ENCODE peak calls at places on chromosomes 13 and 19, in six cellular contexts. One of them, this sample, is unnamed.

GRCh38 chr13:106685142-106685541 is 117.2 kb upstream of the ARGLU1 start:
- DNase-seq in memory B cell: no peak
- DNase-seq in MCF 10A: no peak
- DNase-seq in T follicular helper cell: no peak
- DNase-seq in T-helper 2 cell: no peak
- DNase-seq in transverse colon: no peak
- DNase-seq in this sample: peak

GRCh38 chr13:95708390-95708774 is 31.4 kb downstream of the DNAJC3 start:
- DNase-seq in memory B cell: no peak
- DNase-seq in MCF 10A: no peak
- DNase-seq in T follicular helper cell: no peak
- DNase-seq in T-helper 2 cell: no peak
- DNase-seq in transverse colon: no peak
- DNase-seq in this sample: no peak

GRCh38 chr19:1067341-1068103 is 555 bp downstream of the ARHGAP45 start:
- DNase-seq in memory B cell: peak
- DNase-seq in MCF 10A: no peak
- DNase-seq in T follicular helper cell: peak
- DNase-seq in T-helper 2 cell: peak
- DNase-seq in transverse colon: peak
- DNase-seq in this sample: no peak

GRCh38 chr13:30306762-30307193 is 573 bp downstream of the KATNAL1 start:
- DNase-seq in memory B cell: no peak
- DNase-seq in MCF 10A: peak
- DNase-seq in T follicular helper cell: peak
- DNase-seq in T-helper 2 cell: peak
- DNase-seq in transverse colon: peak
- DNase-seq in this sample: peak

GRCh38 chr13:79267560-79267959 is 138.5 kb downstream of the RBM26 start:
- DNase-seq in memory B cell: no peak
- DNase-seq in MCF 10A: no peak
- DNase-seq in T follicular helper cell: no peak
- DNase-seq in T-helper 2 cell: no peak
- DNase-seq in transverse colon: no peak
- DNase-seq in this sample: no peak

GRCh38 chr13:98397221-98397620 is 179.7 kb downstream of the STK24 start:
- DNase-seq in memory B cell: no peak
- DNase-seq in MCF 10A: no peak
- DNase-seq in T follicular helper cell: no peak
- DNase-seq in T-helper 2 cell: no peak
- DNase-seq in transverse colon: no peak
- DNase-seq in this sample: no peak

GRCh38 chr13:83796364-83796763 is 85.9 kb downstream of the SLITRK1 start:
- DNase-seq in memory B cell: no peak
- DNase-seq in MCF 10A: no peak
- DNase-seq in T follicular helper cell: no peak
- DNase-seq in T-helper 2 cell: no peak
- DNase-seq in transverse colon: no peak
- DNase-seq in this sample: no peak

GRCh38 chr19:6021878-6022569 is 44.1 kb upstream of the RANBP3 start:
- DNase-seq in memory B cell: peak
- DNase-seq in MCF 10A: peak
- DNase-seq in T follicular helper cell: peak
- DNase-seq in T-helper 2 cell: peak
- DNase-seq in transverse colon: peak
- DNase-seq in this sample: peak

GRCh38 chr13:25963681-25964080 is 88.1 kb downstream of the SHISA2 start:
- DNase-seq in memory B cell: no peak
- DNase-seq in MCF 10A: peak
- DNase-seq in T follicular helper cell: no peak
- DNase-seq in T-helper 2 cell: no peak
- DNase-seq in transverse colon: no peak
- DNase-seq in this sample: peak

GRCh38 chr13:74758188-74758587 is 624.0 kb upstream of the KLF12 start:
- DNase-seq in memory B cell: no peak
- DNase-seq in MCF 10A: no peak
- DNase-seq in T follicular helper cell: no peak
- DNase-seq in T-helper 2 cell: no peak
- DNase-seq in transverse colon: no peak
- DNase-seq in this sample: no peak

GRCh38 chr19:55605637-55606470 is at the start of gene ZNF865:
- DNase-seq in memory B cell: peak
- DNase-seq in MCF 10A: peak
- DNase-seq in T follicular helper cell: peak
- DNase-seq in T-helper 2 cell: peak
- DNase-seq in transverse colon: peak
- DNase-seq in this sample: peak

GRCh38 chr13:107239213-107239612 is 671.3 kb upstream of the ARGLU1 start:
- DNase-seq in memory B cell: no peak
- DNase-seq in MCF 10A: no peak
- DNase-seq in T follicular helper cell: no peak
- DNase-seq in T-helper 2 cell: no peak
- DNase-seq in transverse colon: no peak
- DNase-seq in this sample: no peak

GRCh38 chr13:76293346-76293745 is 592.9 kb downstream of the KCTD12 start:
- DNase-seq in memory B cell: no peak
- DNase-seq in MCF 10A: peak
- DNase-seq in T follicular helper cell: no peak
- DNase-seq in T-helper 2 cell: no peak
- DNase-seq in transverse colon: no peak
- DNase-seq in this sample: no peak

GRCh38 chr19:53102186-53102585 is 1.0 kb downstream of the ZNF160 start:
- DNase-seq in memory B cell: no peak
- DNase-seq in MCF 10A: no peak
- DNase-seq in T follicular helper cell: no peak
- DNase-seq in T-helper 2 cell: no peak
- DNase-seq in transverse colon: no peak
- DNase-seq in this sample: no peak

GRCh38 chr19:2012941-2013682 is 2.4 kb downstream of the BTBD2 start:
- DNase-seq in memory B cell: no peak
- DNase-seq in MCF 10A: no peak
- DNase-seq in T follicular helper cell: no peak
- DNase-seq in T-helper 2 cell: no peak
- DNase-seq in transverse colon: no peak
- DNase-seq in this sample: no peak

GRCh38 chr19:38945562-38946228 is 15.0 kb downstream of the MRPS12 start:
- DNase-seq in memory B cell: no peak
- DNase-seq in MCF 10A: no peak
- DNase-seq in T follicular helper cell: no peak
- DNase-seq in T-helper 2 cell: no peak
- DNase-seq in transverse colon: no peak
- DNase-seq in this sample: no peak

GRCh38 chr13:38191016-38191415 is 158.6 kb upstream of the UFM1 start:
- DNase-seq in memory B cell: no peak
- DNase-seq in MCF 10A: no peak
- DNase-seq in T follicular helper cell: no peak
- DNase-seq in T-helper 2 cell: no peak
- DNase-seq in transverse colon: no peak
- DNase-seq in this sample: no peak

GRCh38 chr13:76836311-76836710 is 49.9 kb downstream of the KCTD12 start:
- DNase-seq in memory B cell: no peak
- DNase-seq in MCF 10A: no peak
- DNase-seq in T follicular helper cell: no peak
- DNase-seq in T-helper 2 cell: no peak
- DNase-seq in transverse colon: no peak
- DNase-seq in this sample: no peak

GRCh38 chr13:92537485-92537884 is 689.1 kb upstream of the GPC6 start:
- DNase-seq in memory B cell: no peak
- DNase-seq in MCF 10A: no peak
- DNase-seq in T follicular helper cell: no peak
- DNase-seq in T-helper 2 cell: no peak
- DNase-seq in transverse colon: no peak
- DNase-seq in this sample: no peak

GRCh38 chr19:1260749-1261511 is 8.2 kb upstream of the CIRBP start:
- DNase-seq in memory B cell: peak
- DNase-seq in MCF 10A: peak
- DNase-seq in T follicular helper cell: peak
- DNase-seq in T-helper 2 cell: peak
- DNase-seq in transverse colon: peak
- DNase-seq in this sample: peak

GRCh38 chr13:113796211-113796875 is 37.3 kb downstream of the TMEM255B start:
- DNase-seq in memory B cell: no peak
- DNase-seq in MCF 10A: no peak
- DNase-seq in T follicular helper cell: no peak
- DNase-seq in T-helper 2 cell: no peak
- DNase-seq in transverse colon: no peak
- DNase-seq in this sample: no peak

GRCh38 chr13:38697628-38698333 is 10.9 kb downstream of the FREM2 start:
- DNase-seq in memory B cell: no peak
- DNase-seq in MCF 10A: peak
- DNase-seq in T follicular helper cell: no peak
- DNase-seq in T-helper 2 cell: no peak
- DNase-seq in transverse colon: no peak
- DNase-seq in this sample: no peak

GRCh38 chr13:105804561-105805190 is 730.8 kb downstream of the EFNB2 start:
- DNase-seq in memory B cell: no peak
- DNase-seq in MCF 10A: peak
- DNase-seq in T follicular helper cell: no peak
- DNase-seq in T-helper 2 cell: no peak
- DNase-seq in transverse colon: no peak
- DNase-seq in this sample: peak

GRCh38 chr19:294819-295686 is 3.9 kb upstream of the PLPP2 start:
- DNase-seq in memory B cell: peak
- DNase-seq in MCF 10A: peak
- DNase-seq in T follicular helper cell: no peak
- DNase-seq in T-helper 2 cell: no peak
- DNase-seq in transverse colon: peak
- DNase-seq in this sample: no peak

GRCh38 chr19:48746738-48747575 is at the start of gene IZUMO1:
- DNase-seq in memory B cell: no peak
- DNase-seq in MCF 10A: no peak
- DNase-seq in T follicular helper cell: no peak
- DNase-seq in T-helper 2 cell: peak
- DNase-seq in transverse colon: peak
- DNase-seq in this sample: peak

GRCh38 chr13:68810660-68811059 is 1297.0 kb upstream of the ATXN8OS start:
- DNase-seq in memory B cell: no peak
- DNase-seq in MCF 10A: peak
- DNase-seq in T follicular helper cell: no peak
- DNase-seq in T-helper 2 cell: no peak
- DNase-seq in transverse colon: no peak
- DNase-seq in this sample: no peak

GRCh38 chr13:43180837-43181236 is 157.5 kb downstream of the DNAJC15 start:
- DNase-seq in memory B cell: no peak
- DNase-seq in MCF 10A: no peak
- DNase-seq in T follicular helper cell: no peak
- DNase-seq in T-helper 2 cell: no peak
- DNase-seq in transverse colon: no peak
- DNase-seq in this sample: no peak

GRCh38 chr13:92320323-92320722 is 906.3 kb upstream of the GPC6 start:
- DNase-seq in memory B cell: no peak
- DNase-seq in MCF 10A: no peak
- DNase-seq in T follicular helper cell: no peak
- DNase-seq in T-helper 2 cell: no peak
- DNase-seq in transverse colon: no peak
- DNase-seq in this sample: no peak

GRCh38 chr13:70189981-70190380 is 81.7 kb upstream of the KLHL1 start:
- DNase-seq in memory B cell: no peak
- DNase-seq in MCF 10A: no peak
- DNase-seq in T follicular helper cell: no peak
- DNase-seq in T-helper 2 cell: no peak
- DNase-seq in transverse colon: no peak
- DNase-seq in this sample: no peak

GRCh38 chr13:32887617-32888016 is 128.6 kb upstream of the KL start:
- DNase-seq in memory B cell: no peak
- DNase-seq in MCF 10A: no peak
- DNase-seq in T follicular helper cell: no peak
- DNase-seq in T-helper 2 cell: no peak
- DNase-seq in transverse colon: no peak
- DNase-seq in this sample: no peak

GRCh38 chr13:98458431-98458830 is 118.5 kb downstream of the STK24 start:
- DNase-seq in memory B cell: no peak
- DNase-seq in MCF 10A: no peak
- DNase-seq in T follicular helper cell: no peak
- DNase-seq in T-helper 2 cell: no peak
- DNase-seq in transverse colon: no peak
- DNase-seq in this sample: no peak

GRCh38 chr13:83732755-83733154 is 149.5 kb downstream of the SLITRK1 start:
- DNase-seq in memory B cell: no peak
- DNase-seq in MCF 10A: no peak
- DNase-seq in T follicular helper cell: no peak
- DNase-seq in T-helper 2 cell: no peak
- DNase-seq in transverse colon: no peak
- DNase-seq in this sample: peak

GRCh38 chr19:7494416-7495098 is 5.7 kb upstream of the PEX11G start:
- DNase-seq in memory B cell: no peak
- DNase-seq in MCF 10A: no peak
- DNase-seq in T follicular helper cell: no peak
- DNase-seq in T-helper 2 cell: no peak
- DNase-seq in transverse colon: no peak
- DNase-seq in this sample: peak

GRCh38 chr13:40599146-40599545 is 67.3 kb downstream of the FOXO1 start:
- DNase-seq in memory B cell: no peak
- DNase-seq in MCF 10A: no peak
- DNase-seq in T follicular helper cell: no peak
- DNase-seq in T-helper 2 cell: no peak
- DNase-seq in transverse colon: no peak
- DNase-seq in this sample: no peak

GRCh38 chr19:54792814-54793213 is 10.6 kb upstream of the KIR2DL4 start:
- DNase-seq in memory B cell: no peak
- DNase-seq in MCF 10A: peak
- DNase-seq in T follicular helper cell: no peak
- DNase-seq in T-helper 2 cell: no peak
- DNase-seq in transverse colon: no peak
- DNase-seq in this sample: peak

GRCh38 chr13:32031025-32031814 is at the start of gene FRY:
- DNase-seq in memory B cell: peak
- DNase-seq in MCF 10A: peak
- DNase-seq in T follicular helper cell: no peak
- DNase-seq in T-helper 2 cell: peak
- DNase-seq in transverse colon: peak
- DNase-seq in this sample: peak

GRCh38 chr19:55141696-55142095 is 7.3 kb downstream of the TNNT1 start:
- DNase-seq in memory B cell: no peak
- DNase-seq in MCF 10A: no peak
- DNase-seq in T follicular helper cell: no peak
- DNase-seq in T-helper 2 cell: no peak
- DNase-seq in transverse colon: no peak
- DNase-seq in this sample: no peak